ENCODE peak calls at places on chromosomes 3 and 15, in ten cellular contexts. C, N, P, F, I, L, Q, T, K and S are unnamed samples.

GRCh38 chr3:107680698-107681097 is 157.9 kb downstream of the BBX start:
- DNase-seq in K (no peak), P (no peak), Q (no peak), C (no peak), L (no peak), N (no peak), T (no peak), F (no peak), I (no peak), S (no peak)

GRCh38 chr3:62559831-62560445 is 186.6 kb upstream of the FEZF2 start:
- DNase-seq in K (no peak), N (no peak), L (no peak), I (no peak), Q (no peak), P (no peak), F (no peak), C (peak), T (no peak), S (no peak)

GRCh38 chr15:40875996-40876740 is 2.1 kb upstream of the RHOV start:
- DNase-seq in C (no peak), K (no peak), T (no peak), I (no peak), N (no peak), P (no peak), F (no peak), Q (no peak), L (no peak), S (no peak)

GRCh38 chr3:56775931-56776461 is 25.8 kb downstream of the ARHGEF3 start:
- DNase-seq in F (no peak), K (no peak), P (no peak), T (no peak), I (no peak), Q (no peak), N (no peak), L (no peak), C (no peak), S (no peak)

GRCh38 chr3:143480306-143480852 is 360.8 kb downstream of the CHST2 start:
- DNase-seq in Q (no peak), T (no peak), N (no peak), P (no peak), K (no peak), I (no peak), L (no peak), F (no peak), C (no peak), S (no peak)

GRCh38 chr3:183844606-183845005 is 19.2 kb upstream of the MAP6D1 start:
- DNase-seq in Q (no peak), I (no peak), P (no peak), C (no peak), F (no peak), L (no peak), N (no peak), T (no peak), K (no peak), S (no peak)

GRCh38 chr3:186025161-186025560 is 83.7 kb downstream of the ETV5 start:
- DNase-seq in I (no peak), T (no peak), N (no peak), K (no peak), F (no peak), L (no peak), P (no peak), C (no peak), Q (no peak), S (no peak)

GRCh38 chr3:72447059-72447946 is 400.9 kb downstream of the SHQ1 start:
- DNase-seq in L (peak), K (peak), N (peak), I (peak), Q (peak), F (peak), P (peak), C (peak), T (no peak), S (peak)

GRCh38 chr3:138210528-138210927 is 23.4 kb downstream of the ARMC8 start:
- DNase-seq in N (no peak), Q (no peak), L (no peak), I (no peak), F (no peak), C (no peak), T (no peak), K (no peak), P (no peak), S (no peak)

GRCh38 chr3:5181479-5182141 is 5.9 kb upstream of the EDEM1 start:
- DNase-seq in F (no peak), K (no peak), Q (no peak), P (no peak), I (no peak), C (no peak), N (no peak), T (no peak), L (no peak), S (no peak)

GRCh38 chr15:40103124-40103858 is 5.4 kb downstream of the BMF start:
- DNase-seq in Q (peak), C (no peak), N (peak), F (peak), L (no peak), T (peak), P (peak), K (no peak), I (peak), S (no peak)

GRCh38 chr3:15470261-15470660 is 42.9 kb downstream of the EAF1 start:
- DNase-seq in I (no peak), K (no peak), L (peak), N (no peak), T (no peak), C (no peak), Q (no peak), P (no peak), F (no peak), S (no peak)

GRCh38 chr3:147378186-147378503 is 28.2 kb downstream of the ZIC4 start:
- DNase-seq in L (no peak), F (no peak), C (no peak), I (no peak), N (no peak), P (no peak), K (no peak), Q (no peak), T (peak), S (no peak)

GRCh38 chr3:77466562-77466961 is 426.7 kb downstream of the ROBO2 start:
- DNase-seq in I (no peak), N (no peak), F (no peak), L (no peak), Q (no peak), T (no peak), C (no peak), K (no peak), P (no peak), S (no peak)

GRCh38 chr3:11803977-11804903 is 42.4 kb downstream of the TAMM41 start:
- DNase-seq in T (no peak), C (peak), P (peak), F (no peak), L (peak), Q (no peak), N (peak), I (no peak), K (peak), S (peak)

GRCh38 chr3:30131171-30131570 is 475.2 kb upstream of the TGFBR2 start:
- DNase-seq in L (no peak), I (no peak), K (no peak), F (no peak), Q (no peak), P (no peak), N (no peak), C (no peak), T (no peak), S (no peak)

GRCh38 chr3:14131134-14131533 is 6.3 kb downstream of the TMEM43 start:
- DNase-seq in P (no peak), T (no peak), I (no peak), K (no peak), F (no peak), Q (no peak), L (no peak), N (no peak), C (no peak), S (no peak)

GRCh38 chr3:17065315-17065714 is 180.6 kb downstream of the PLCL2 start:
- DNase-seq in I (no peak), N (no peak), F (no peak), C (no peak), L (no peak), T (no peak), Q (no peak), P (no peak), K (no peak), S (no peak)

GRCh38 chr15:83046558-83047127 is 20.4 kb downstream of the BTBD1 start:
- DNase-seq in P (no peak), L (no peak), F (no peak), C (no peak), K (no peak), Q (no peak), N (no peak), I (no peak), T (no peak), S (no peak)

GRCh38 chr3:169501777-169502320 is 161.7 kb downstream of the MECOM start:
- DNase-seq in L (no peak), I (no peak), K (no peak), P (no peak), N (no peak), Q (no peak), T (no peak), F (no peak), C (no peak), S (no peak)

GRCh38 chr15:41932511-41932910 is 38.7 kb upstream of the SPTBN5 start:
- DNase-seq in C (no peak), I (no peak), T (no peak), L (no peak), P (no peak), Q (no peak), F (no peak), K (no peak), N (no peak), S (no peak)

GRCh38 chr15:57134877-57135276 is 216.4 kb downstream of the TCF12 start:
- DNase-seq in N (no peak), T (no peak), F (no peak), K (no peak), L (no peak), Q (no peak), P (no peak), C (no peak), I (no peak), S (no peak)

GRCh38 chr15:85879334-85880163 is 84.8 kb upstream of the KLHL25 start:
- DNase-seq in L (no peak), Q (no peak), I (no peak), P (no peak), F (no peak), K (no peak), N (no peak), T (peak), C (no peak), S (no peak)

GRCh38 chr3:66449411-66449931 is 51.4 kb downstream of the LRIG1 start:
- DNase-seq in N (peak), T (no peak), C (no peak), F (no peak), K (no peak), I (no peak), Q (no peak), P (no peak), L (no peak), S (no peak)

GRCh38 chr15:89333011-89333860 is 1.4 kb downstream of the POLG start:
- DNase-seq in N (no peak), L (no peak), K (no peak), P (no peak), F (no peak), Q (peak), C (no peak), I (peak), T (no peak), S (no peak)

GRCh38 chr15:89332446-89332845 is 2.2 kb downstream of the POLG start:
- DNase-seq in P (no peak), I (no peak), N (no peak), C (no peak), F (no peak), Q (no peak), T (no peak), L (peak), K (no peak), S (no peak)

GRCh38 chr15:89335289-89336041 is 841 bp upstream of the POLG start:
- DNase-seq in C (no peak), F (no peak), P (peak), T (no peak), Q (no peak), L (no peak), K (no peak), I (peak), N (no peak), S (peak)

GRCh38 chr15:89333959-89334509 is 590 bp downstream of the POLG start:
- DNase-seq in N (no peak), T (no peak), I (no peak), F (no peak), C (no peak), P (no peak), L (no peak), K (no peak), Q (no peak), S (peak)

GRCh38 chr15:89334510-89335288 is at the start of gene POLG:
- DNase-seq in I (peak), F (peak), K (peak), L (peak), C (peak), Q (peak), N (peak), T (peak), P (peak), S (peak)
- TF ChIP-seq POLR2A in I (peak), F (peak), K (peak), L (peak), C (peak), Q (peak), N (no peak), T (peak), P (peak), S (peak)

DNA sequence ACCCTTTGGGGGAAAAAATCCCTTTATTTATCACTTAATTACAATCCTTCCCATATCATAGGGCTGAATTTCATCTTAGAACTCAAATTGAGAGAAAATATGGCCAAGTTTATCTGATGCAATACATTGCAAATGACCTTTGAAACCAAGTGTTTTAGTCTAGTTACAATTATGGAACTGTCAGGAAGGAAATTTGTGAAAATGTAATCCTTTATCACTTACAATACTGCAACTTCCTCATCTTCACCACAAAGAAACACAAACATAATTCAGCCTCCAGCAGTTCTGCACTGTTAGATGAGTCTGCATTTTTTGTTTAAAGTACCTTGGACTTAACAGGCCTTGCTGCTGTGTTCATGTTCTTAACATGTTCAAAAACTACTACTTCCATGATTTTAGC is 4.6 kb downstream of the CCPG1 start:
- DNase-seq in T (no peak), C (no peak), K (no peak), I (no peak), N (no peak), L (no peak), F (no peak), P (no peak), Q (no peak), S (no peak)
- TF ChIP-seq POLR2A in T (no peak), C (no peak), K (no peak), I (no peak), N (no peak), L (no peak), F (no peak), P (no peak), Q (no peak), S (no peak)

GRCh38 chr3:187040637-187041361 is 98.5 kb downstream of the RPL39L start:
- DNase-seq in N (no peak), T (no peak), I (no peak), K (no peak), P (no peak), C (no peak), L (no peak), F (peak), Q (no peak), S (no peak)
- TF ChIP-seq POLR2A in N (no peak), T (no peak), I (no peak), K (no peak), P (no peak), C (no peak), L (no peak), F (peak), Q (no peak), S (no peak)

GRCh38 chr3:101827211-101828174 is 21.8 kb upstream of the NFKBIZ start:
- DNase-seq in T (no peak), L (no peak), I (peak), Q (peak), F (peak), N (peak), K (peak), C (no peak), P (peak), S (peak)
- TF ChIP-seq POLR2A in T (peak), L (no peak), I (no peak), Q (peak), F (peak), N (no peak), K (peak), C (peak), P (peak), S (peak)

GRCh38 chr15:89899303-89899946 is 5.6 kb upstream of the AP3S2 start:
- DNase-seq in P (no peak), Q (no peak), F (no peak), I (no peak), L (no peak), T (no peak), C (no peak), K (no peak), N (no peak), S (no peak)

GRCh38 chr15:89893027-89893426 is 767 bp downstream of the AP3S2 start:
- DNase-seq in P (no peak), C (no peak), F (no peak), K (no peak), N (no peak), Q (no peak), I (no peak), T (no peak), L (no peak), S (no peak)

GRCh38 chr15:89898146-89898545 is 4.4 kb upstream of the AP3S2 start:
- DNase-seq in C (no peak), K (no peak), N (no peak), I (no peak), T (no peak), L (no peak), F (no peak), Q (no peak), P (no peak), S (no peak)

GRCh38 chr15:89898628-89899302 is 5.0 kb upstream of the AP3S2 start:
- DNase-seq in C (peak), K (no peak), T (no peak), L (peak), I (no peak), N (peak), F (no peak), Q (no peak), P (no peak), S (no peak)

DNA sequence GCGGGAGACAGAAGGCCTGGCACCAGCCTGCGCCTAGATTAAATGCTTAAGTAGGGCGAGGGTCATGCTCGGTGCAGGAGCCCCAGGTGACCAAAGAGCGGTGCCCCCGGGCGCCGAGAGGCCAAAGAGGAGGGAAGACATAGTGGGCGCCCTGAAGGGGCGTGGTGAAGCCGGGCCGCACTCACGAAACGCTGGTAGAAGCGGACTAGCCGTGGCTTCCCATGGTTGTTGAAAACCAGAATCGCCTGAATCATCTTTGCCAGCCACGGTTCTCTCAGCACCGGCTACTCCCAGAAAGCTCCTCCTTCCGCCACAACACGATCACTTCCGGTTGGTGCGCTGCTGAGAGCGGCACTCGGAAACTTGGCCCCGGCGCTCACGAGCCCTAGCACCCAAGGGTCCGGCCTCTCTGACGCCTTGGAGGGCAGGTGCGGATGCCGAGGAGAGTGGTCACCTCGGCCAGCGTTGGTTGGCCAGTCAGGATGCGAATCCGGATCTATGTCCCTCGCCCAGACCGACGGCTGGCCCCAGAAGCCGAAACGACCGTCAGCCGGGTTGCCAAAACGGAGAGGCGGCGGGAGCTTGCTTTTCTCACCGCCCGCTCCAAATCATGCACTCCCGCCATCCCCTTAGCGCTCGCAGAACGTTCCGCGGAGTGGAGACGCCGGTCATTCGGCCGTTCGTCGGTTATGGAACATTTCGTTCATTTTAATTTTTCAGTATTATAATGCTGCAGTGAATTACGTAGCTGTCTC is at the start of gene AP3S2:
- DNase-seq in Q (peak), L (peak), T (no peak), C (peak), F (peak), I (peak), N (peak), K (peak), P (peak), S (peak)
- TF ChIP-seq POLR2A in Q (peak), L (peak), T (peak), C (peak), F (peak), I (no peak), N (no peak), K (peak), P (peak), S (peak)

DNA sequence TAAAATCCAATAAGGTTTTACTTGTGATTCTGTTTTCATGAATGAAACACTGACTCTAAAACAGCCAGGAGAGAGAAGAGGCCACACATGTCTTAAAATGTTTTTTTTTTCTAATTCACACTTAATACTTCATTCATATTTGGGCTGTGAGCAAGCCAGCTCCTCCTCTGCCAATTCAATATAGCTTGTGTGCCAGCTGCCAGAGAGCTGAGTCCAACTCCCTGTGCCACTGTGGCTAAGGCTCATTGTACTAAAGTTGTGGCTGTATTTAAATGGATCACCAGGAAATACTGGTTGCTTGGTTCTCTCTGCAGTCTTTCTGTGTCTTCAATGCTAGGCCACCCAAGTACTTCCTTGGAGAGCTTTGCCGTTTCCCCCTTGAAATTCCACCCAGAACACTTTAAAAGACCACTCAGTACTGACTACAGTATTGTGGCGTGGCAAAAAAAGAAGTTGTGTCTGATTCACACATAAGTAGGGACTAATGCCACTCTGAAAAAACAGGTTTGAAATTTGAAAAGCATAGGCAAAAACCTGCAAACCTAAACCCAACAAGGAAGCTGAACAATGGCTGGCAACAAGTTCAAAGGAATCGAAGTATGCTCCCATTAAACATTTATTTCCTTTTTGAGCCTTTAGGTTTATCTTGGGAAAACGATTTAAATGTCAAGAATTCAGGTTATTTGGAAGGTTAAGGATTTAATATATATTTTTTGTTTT is 524.7 kb downstream of the DIPK2A start:
- DNase-seq in P (no peak), L (no peak), T (no peak), C (no peak), N (no peak), K (no peak), F (no peak), I (no peak), Q (no peak), S (no peak)
- TF ChIP-seq POLR2A in P (no peak), L (no peak), T (no peak), C (no peak), N (no peak), K (no peak), F (no peak), I (no peak), Q (no peak), S (no peak)

GRCh38 chr3:127747066-127747465 is 74.3 kb downstream of the ABTB1 start:
- DNase-seq in N (no peak), F (no peak), L (no peak), Q (no peak), C (no peak), P (no peak), T (no peak), I (no peak), K (no peak), S (no peak)

GRCh38 chr3:127744875-127745274 is 72.1 kb downstream of the ABTB1 start:
- DNase-seq in Q (no peak), C (no peak), N (no peak), P (no peak), F (no peak), I (no peak), T (no peak), L (no peak), K (no peak), S (no peak)

GRCh38 chr3:127744216-127744815 is 71.6 kb downstream of the ABTB1 start:
- DNase-seq in P (no peak), T (no peak), N (no peak), Q (no peak), K (no peak), C (no peak), I (no peak), F (no peak), L (no peak), S (no peak)

GRCh38 chr3:127746400-127747057 is 73.8 kb downstream of the ABTB1 start:
- DNase-seq in L (peak), N (no peak), C (no peak), I (no peak), K (no peak), F (no peak), Q (no peak), T (no peak), P (no peak), S (no peak)

GRCh38 chr3:127745656-127746399 is 73.1 kb downstream of the ABTB1 start:
- DNase-seq in N (no peak), Q (no peak), P (no peak), T (no peak), C (no peak), I (no peak), K (no peak), F (no peak), L (no peak), S (no peak)
- TF ChIP-seq POLR2A in N (no peak), Q (no peak), P (no peak), T (no peak), C (no peak), I (no peak), K (no peak), F (no peak), L (no peak), S (no peak)